ENCODE peak calls at places on chromosomes 12 and 14, in ten cellular contexts. K, T, V, S, H, N, F, B, G and U are unnamed samples.

GRCh38 chr12:18306311-18306710 is 45.0 kb downstream of the PIK3C2G start:
- DNase-seq in K (no peak), T (no peak), V (no peak), S (no peak), H (no peak), N (no peak), F (no peak), B (no peak), G (no peak), U (no peak)

GRCh38 chr12:100024974-100025555 is 40.3 kb upstream of the ANKS1B start:
- DNase-seq in K (no peak), T (no peak), V (no peak), S (no peak), H (no peak), N (no peak), F (no peak), B (no peak), G (no peak), U (no peak)

GRCh38 chr14:65880507-65880906 is 468.0 kb downstream of the FUT8 start:
- DNase-seq in K (no peak), T (no peak), V (no peak), S (no peak), H (no peak), N (no peak), F (no peak), B (no peak), G (no peak), U (no peak)

GRCh38 chr14:91417134-91417982 is at the start of gene CCDC88C:
- DNase-seq in K (peak; percentile 85), T (peak; percentile 66), V (peak; percentile 65), S (peak; percentile 93), H (peak; percentile 59), N (peak; percentile 58), F (peak; percentile 79), B (peak; percentile 70), G (peak; percentile 66), U (no peak)

GRCh38 chr12:6618483-6618882 is 11.3 kb upstream of the CHD4 start:
- DNase-seq in K (no peak), T (no peak), V (peak; percentile 33), S (no peak), H (no peak), N (no peak), F (no peak), B (no peak), G (no peak), U (no peak)

GRCh38 chr12:10031771-10032175 is 1.3 kb downstream of the CLEC9A start:
- DNase-seq in K (peak; percentile 10), T (no peak), V (no peak), S (no peak), H (peak; percentile 5), N (no peak), F (no peak), B (no peak), G (no peak), U (no peak)

GRCh38 chr14:22547309-22547947 is 41.6 kb downstream of the DAD1 start:
- DNase-seq in K (no peak), T (no peak), V (peak; percentile 54), S (no peak), H (peak; percentile 96), N (no peak), F (peak; percentile 57), B (no peak), G (no peak), U (no peak)

GRCh38 chr14:29738950-29739349 is 188.7 kb downstream of the PRKD1 start:
- DNase-seq in K (no peak), T (no peak), V (no peak), S (no peak), H (peak; percentile 36), N (no peak), F (no peak), B (no peak), G (no peak), U (no peak)

GRCh38 chr14:50544911-50545310 is 12.5 kb upstream of the MAP4K5 start:
- DNase-seq in K (no peak), T (peak; percentile 38), V (no peak), S (no peak), H (peak; percentile 58), N (no peak), F (no peak), B (no peak), G (no peak), U (no peak)

GRCh38 chr12:46101121-46101869 is 110.9 kb upstream of the SCAF11 start:
- DNase-seq in K (peak; percentile 43), T (no peak), V (no peak), S (no peak), H (no peak), N (no peak), F (no peak), B (no peak), G (no peak), U (no peak)

GRCh38 chr12:112559784-112560183 is 141.0 kb downstream of the PTPN11 start:
- DNase-seq in K (no peak), T (no peak), V (no peak), S (no peak), H (no peak), N (no peak), F (no peak), B (no peak), G (no peak), U (no peak)

GRCh38 chr12:61291647-61292046 is 968.6 kb upstream of the USP15 start:
- DNase-seq in K (no peak), T (no peak), V (no peak), S (no peak), H (peak; percentile 7), N (no peak), F (no peak), B (no peak), G (no peak), U (no peak)

GRCh38 chr12:56931474-56931978 is 2.7 kb downstream of the SDR9C7 start:
- DNase-seq in K (peak; percentile 75), T (no peak), V (no peak), S (no peak), H (peak; percentile 57), N (no peak), F (no peak), B (no peak), G (no peak), U (no peak)

GRCh38 chr12:62712561-62712960 is 222.4 kb downstream of the PPM1H start:
- DNase-seq in K (no peak), T (no peak), V (no peak), S (no peak), H (no peak), N (no peak), F (no peak), B (no peak), G (no peak), U (no peak)

GRCh38 chr12:105083551-105084105 is 630 bp downstream of the ALDH1L2 start:
- DNase-seq in K (peak; percentile 50), T (peak; percentile 42), V (peak; percentile 71), S (no peak), H (peak; percentile 65), N (no peak), F (peak; percentile 85), B (no peak), G (no peak), U (no peak)

GRCh38 chr14:104521816-104522745 is 57.5 kb upstream of the C14orf180 start:
- DNase-seq in K (no peak), T (no peak), V (no peak), S (no peak), H (no peak), N (no peak), F (no peak), B (no peak), G (no peak), U (no peak)

GRCh38 chr14:25841226-25841625 is 756.6 kb downstream of the NOVA1 start:
- DNase-seq in K (no peak), T (no peak), V (no peak), S (no peak), H (no peak), N (no peak), F (no peak), B (no peak), G (no peak), U (no peak)

GRCh38 chr12:52333321-52333720 is 12.1 kb upstream of the KRT83 start:
- DNase-seq in K (no peak), T (no peak), V (no peak), S (no peak), H (no peak), N (no peak), F (no peak), B (no peak), G (no peak), U (no peak)

GRCh38 chr14:53450871-53451270 is 297.7 kb upstream of the DDHD1 start:
- DNase-seq in K (no peak), T (no peak), V (no peak), S (no peak), H (no peak), N (no peak), F (no peak), B (no peak), G (no peak), U (no peak)

GRCh38 chr14:65462411-65462810 is 49.9 kb downstream of the FUT8 start:
- DNase-seq in K (no peak), T (no peak), V (no peak), S (peak; percentile 53), H (peak; percentile 33), N (no peak), F (no peak), B (no peak), G (no peak), U (no peak)

GRCh38 chr12:89537389-89537788 is 11.5 kb upstream of the POC1B start:
- DNase-seq in K (no peak), T (no peak), V (no peak), S (no peak), H (no peak), N (no peak), F (no peak), B (no peak), G (no peak), U (no peak)

GRCh38 chr12:28893365-28893764 is 255.7 kb upstream of the FAR2 start:
- DNase-seq in K (no peak), T (no peak), V (no peak), S (no peak), H (no peak), N (no peak), F (no peak), B (no peak), G (no peak), U (no peak)

GRCh38 chr12:25557830-25558436 is 4.8 kb upstream of the LMNTD1 start:
- DNase-seq in K (peak; percentile 64), T (peak; percentile 15), V (no peak), S (peak; percentile 8), H (peak; percentile 55), N (no peak), F (no peak), B (no peak), G (no peak), U (no peak)

GRCh38 chr12:26318661-26319068 is 123.3 kb downstream of the SSPN start:
- DNase-seq in K (no peak), T (peak; percentile 31), V (peak; percentile 79), S (peak; percentile 44), H (peak; percentile 86), N (no peak), F (peak; percentile 55), B (no peak), G (no peak), U (no peak)

GRCh38 chr12:115922952-115923564 is 354.4 kb downstream of the MED13L start:
- DNase-seq in K (peak; percentile 64), T (no peak), V (no peak), S (no peak), H (no peak), N (no peak), F (no peak), B (no peak), G (no peak), U (no peak)

GRCh38 chr12:55996715-55997534 is at the start of gene SUOX:
- DNase-seq in K (peak; percentile 59), T (peak; percentile 99), V (peak; percentile 98), S (peak; percentile 98), H (peak; percentile 98), N (peak; percentile 87), F (peak; percentile 98), B (no peak), G (peak; percentile 8), U (peak; percentile 64)

GRCh38 chr12:22333186-22333745 is 1.2 kb downstream of the ST8SIA1 start:
- DNase-seq in K (no peak), T (no peak), V (no peak), S (no peak), H (no peak), N (no peak), F (no peak), B (no peak), G (no peak), U (no peak)

GRCh38 chr12:18264581-18265075 is 3.3 kb downstream of the PIK3C2G start:
- DNase-seq in K (no peak), T (no peak), V (no peak), S (no peak), H (no peak), N (no peak), F (no peak), B (no peak), G (no peak), U (no peak)